ENCODE peak calls at places on chromosomes 4 and X, in four cellular contexts. H, B, G and N are unnamed samples.

GRCh38 chr4:182863501-182863900 is 53.7 kb downstream of the DCTD start:
- DNase-seq in G (no peak), B (no peak), H (no peak), N (no peak)

GRCh38 chrX:55598333-55598732 is 24.9 kb upstream of the FOXR2 start:
- DNase-seq in G (no peak), B (no peak), H (no peak), N (no peak)

GRCh38 chr4:8910822-8911310 is 39.2 kb upstream of the HMX1 start:
- DNase-seq in H (no peak), B (no peak), G (no peak), N (no peak)

GRCh38 chr4:138870739-138871633 is 144.6 kb upstream of the NOCT start:
- DNase-seq in B (peak; percentile 60), G (peak; percentile 58), H (peak; percentile 65), N (peak; percentile 86)

GRCh38 chr4:26069218-26069617 is 155.2 kb downstream of the SMIM20 start:
- DNase-seq in H (no peak), G (no peak), B (peak; percentile 25), N (no peak)

GRCh38 chrX:3345281-3346081 is 971 bp downstream of the MXRA5 start:
- DNase-seq in B (no peak), H (no peak), G (no peak), N (peak; percentile 66)

GRCh38 chr4:148774134-148774533 is 331.9 kb upstream of the NR3C2 start:
- DNase-seq in B (no peak), G (no peak), H (no peak), N (no peak)

GRCh38 chr4:8904666-8905065 is 33.0 kb upstream of the HMX1 start:
- DNase-seq in B (no peak), H (no peak), G (no peak), N (no peak)

GRCh38 chrX:119661486-119661885 is 31.5 kb downstream of the SEPTIN6 start:
- DNase-seq in H (no peak), G (no peak), B (no peak), N (no peak)

GRCh38 chr4:11497212-11497806 is 68.6 kb upstream of the HS3ST1 start:
- DNase-seq in B (no peak), H (no peak), G (no peak), N (no peak)

GRCh38 chr4:48081196-48081595 is 52.9 kb downstream of the TXK start:
- DNase-seq in H (no peak), G (no peak), B (no peak), N (no peak)

GRCh38 chrX:139446832-139447231 is 83.7 kb upstream of the F9 start:
- DNase-seq in B (no peak), H (no peak), G (no peak), N (no peak)

GRCh38 chrX:80246273-80246672 is 174.0 kb upstream of the TENT5D start:
- DNase-seq in H (no peak), B (no peak), G (no peak), N (no peak)

GRCh38 chrX:1395646-1396216 is 3.8 kb upstream of the SLC25A6 start:
- DNase-seq in B (no peak), H (no peak), G (no peak), N (no peak)

GRCh38 chr4:124061413-124061812 is 651.1 kb downstream of the ANKRD50 start:
- DNase-seq in G (no peak), H (no peak), B (no peak), N (no peak)

GRCh38 chrX:93637591-93637990 is 35.8 kb downstream of the NAP1L3 start:
- DNase-seq in H (no peak), G (no peak), B (no peak), N (no peak)

GRCh38 chr4:153222790-153223417 is 18.7 kb downstream of the TRIM2 start:
- DNase-seq in G (peak; percentile 54), H (no peak), B (no peak), N (peak; percentile 77)

GRCh38 chr4:176548571-176548970 is 228.8 kb downstream of the SPCS3 start:
- DNase-seq in G (no peak), B (no peak), H (no peak), N (no peak)

GRCh38 chr4:131258361-131258760 is 1890.7 kb upstream of the PCDH10 start:
- DNase-seq in H (no peak), G (no peak), B (no peak), N (no peak)
- H3K9me2 ChIP-seq in H (no peaks in the 10 kb centered on the region), G (no peaks in the 10 kb centered on the region), B (no peaks in the 10 kb centered on the region), N (no peaks in the 10 kb centered on the region)

DNA sequence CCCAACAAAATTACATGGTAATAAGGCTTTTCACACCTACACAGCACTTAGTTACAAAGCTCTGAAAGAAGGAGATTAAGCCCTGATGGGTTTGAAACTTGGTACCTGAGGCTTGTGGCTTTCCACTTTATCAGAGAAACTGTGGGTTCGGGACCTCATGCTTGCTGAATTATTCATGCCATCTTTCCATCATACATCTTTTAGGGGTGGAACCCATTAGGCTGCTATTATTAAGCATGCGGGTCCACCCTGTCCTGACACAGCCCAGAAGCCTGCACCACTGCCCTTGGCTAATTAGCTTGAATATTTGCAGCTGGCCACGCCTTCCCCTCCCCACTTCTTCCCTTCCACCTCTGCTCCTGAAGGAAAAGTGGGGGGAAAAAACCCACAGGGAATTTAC is 231.5 kb upstream of the GATB start:
- DNase-seq in G (no peak), B (no peak), H (no peak), N (no peak)
- H3K4me2 ChIP-seq in G (no peak overlapping the region), B (no peak overlapping the region), H (no peak overlapping the region), N (no peak overlapping the region)

GRCh38 chr4:53476232-53477037 is 99.0 kb downstream of the FIP1L1 start:
- DNase-seq in G (no peak), H (no peak), B (no peak), N (peak; percentile 35)
- TF ChIP-seq CTCF in G (no peak), H (no peak), B (no peak), N (no peak)

GRCh38 chr4:80189956-80190671 is 7.2 kb upstream of the PRDM8 start:
- DNase-seq in G (no peak), H (no peak), B (no peak), N (no peak)
- H3K9me2 ChIP-seq in G (no peaks in the 10 kb centered on the region), H (no peaks in the 10 kb centered on the region), B (no peaks in the 10 kb centered on the region), N (no peaks in the 10 kb centered on the region)

GRCh38 chr4:83010111-83010521 is 507 bp downstream of the LIN54 start:
- DNase-seq in B (peak; percentile 59), H (no peak), G (peak; percentile 30), N (peak; percentile 37)
- H3K4me2 ChIP-seq in B (peak overlapping the region; percentile 87), H (peak overlapping the region; percentile 90), G (peak overlapping the region; percentile 95), N (peak overlapping the region; percentile 93)

DNA sequence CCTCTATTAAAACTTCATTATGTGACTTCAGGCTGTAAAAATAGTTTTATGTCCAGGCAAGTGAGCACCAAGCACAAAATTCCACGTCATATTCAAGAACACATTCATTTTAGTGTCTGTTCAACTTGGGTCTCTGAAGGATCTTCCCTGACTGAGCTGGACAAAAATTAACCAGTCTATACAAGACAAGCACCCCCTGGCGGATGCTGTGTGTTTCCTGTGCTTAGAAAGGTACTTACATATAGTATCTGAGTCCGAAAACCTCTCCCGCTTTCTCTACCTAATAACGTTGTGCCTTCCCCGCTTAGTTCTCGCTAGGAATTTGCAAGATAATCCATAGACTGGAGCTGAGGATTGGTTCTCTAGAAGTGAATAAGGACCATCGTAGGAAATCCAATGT is 2214.5 kb upstream of the TENM3 start:
- DNase-seq in G (peak; percentile 74), H (peak; percentile 33), B (peak; percentile 84), N (peak; percentile 77)
- TF ChIP-seq CTCF in G (peak; percentile 54), H (peak; percentile 13), B (peak; percentile 81), N (peak; percentile 59)

DNA sequence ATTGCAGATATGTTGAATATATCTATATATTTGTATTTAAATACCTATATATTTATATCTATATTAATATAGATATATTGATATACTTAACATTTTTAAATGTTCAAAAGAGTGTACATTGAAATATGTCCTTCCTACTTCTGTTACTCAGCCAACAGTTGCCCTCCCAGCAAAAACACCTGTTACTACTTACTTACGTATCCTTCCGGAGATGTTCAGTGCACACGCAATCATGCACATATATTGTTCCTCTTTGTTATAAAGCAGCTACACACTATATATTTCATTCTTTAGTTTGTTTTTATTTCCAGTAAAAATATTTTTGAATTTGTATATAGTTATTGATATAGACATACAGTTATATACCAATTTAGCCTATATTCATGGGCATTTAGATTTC is 142.3 kb downstream of the ARHGAP24 start:
- DNase-seq in B (no peak), H (no peak), G (no peak), N (no peak)
- H3K9me2 ChIP-seq in B (no peaks in the 10 kb centered on the region), H (no peaks in the 10 kb centered on the region), G (no peaks in the 10 kb centered on the region), N (no peaks in the 10 kb centered on the region)

GRCh38 chr4:54109226-54110018 is 9.5 kb downstream of the GSX2 start:
- DNase-seq in G (no peak), H (no peak), B (no peak), N (no peak)
- H3K4me2 ChIP-seq in G (no peak overlapping the region), H (no peak overlapping the region), B (no peak overlapping the region), N (peak overlapping the region; percentile 76)

GRCh38 chrX:135632353-135632752 is 81.1 kb upstream of the CT45A1 start:
- DNase-seq in B (peak; percentile 2), H (no peak), G (peak; percentile 68), N (no peak)
- TF ChIP-seq CTCF in B (peak; percentile 36), H (peak; percentile 22), G (peak; percentile 57), N (no peak)

GRCh38 chrX:152926923-152927322 is 29.1 kb downstream of the ZNF185 start:
- DNase-seq in H (no peak), G (no peak), B (no peak), N (no peak)

GRCh38 chrX:152929898-152930297 is 32.0 kb downstream of the ZNF185 start:
- DNase-seq in B (no peak), G (no peak), H (no peak), N (no peak)

GRCh38 chrX:152927858-152928760 is 30.2 kb downstream of the ZNF185 start:
- DNase-seq in H (no peak), B (no peak), G (no peak), N (no peak)

GRCh38 chrX:152930516-152930915 is 32.6 kb downstream of the ZNF185 start:
- DNase-seq in B (no peak), G (no peak), H (no peak), N (no peak)

DNA sequence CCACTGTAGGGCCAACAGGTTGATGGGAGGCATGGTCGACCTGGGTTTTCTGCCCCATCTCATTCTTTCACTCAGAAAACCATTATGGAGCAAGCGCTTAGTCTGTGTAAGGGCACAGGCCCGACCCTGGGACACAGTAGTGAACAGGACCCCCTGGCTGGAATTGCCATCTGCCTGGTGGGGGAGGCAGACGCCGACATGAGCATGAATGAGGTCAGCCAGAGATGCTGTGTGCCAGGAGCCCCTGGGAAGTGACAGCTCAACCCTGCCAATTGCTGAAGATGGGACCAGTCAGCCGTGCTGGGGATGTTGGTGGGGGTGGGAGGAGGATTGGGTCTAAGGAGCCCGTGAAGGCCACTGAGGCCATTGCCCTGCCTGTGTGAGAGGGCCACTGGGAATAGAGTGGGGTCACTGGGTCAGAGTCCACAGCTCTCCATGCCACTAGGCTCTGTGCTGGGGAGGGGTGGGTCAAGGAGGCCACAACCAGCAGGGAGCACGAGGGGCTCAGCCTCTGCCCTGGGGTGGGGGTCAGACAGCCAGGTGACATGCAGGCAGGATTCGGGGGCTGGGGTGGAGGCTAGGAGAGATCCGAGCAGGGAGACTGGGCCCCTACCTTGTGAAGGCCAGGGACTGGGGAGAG is 31.0 kb downstream of the ZNF185 start:
- DNase-seq in G (no peak), B (no peak), H (no peak), N (no peak)
- H3K9me2 ChIP-seq in G (no peaks in the 10 kb centered on the region), B (no peaks in the 10 kb centered on the region), H (no peaks in the 10 kb centered on the region), N (no peaks in the 10 kb centered on the region)